ENCODE peak calls at places on chromosome 9, in eight cellular contexts. D is T-helper 2 cell; I is endothelial cell of umbilical vein; G is mesendoderm; N is cardiac fibroblast; Z is naive thymus-derived CD8-positive, alpha-beta T cell; K is KBM-7; C is non-pigmented ciliary epithelial cell. X is an unnamed sample.

GRCh38 chr9:2228132-2228531 is 213.0 kb downstream of the SMARCA2 start:
- DNase-seq in N (peak), D (no peak), C (no peak), I (peak), Z (no peak), G (peak), K (peak), X (no peak)

GRCh38 chr9:21965401-21965951 is 28.7 kb downstream of the CDKN2A start:
- DNase-seq in N (peak), D (peak), I (peak), G (peak), Z (no peak), C (no peak), K (no peak), X (peak)

GRCh38 chr9:82184524-82184923 is 196.0 kb downstream of the SPATA31D1 start:
- DNase-seq in I (no peak), K (no peak), C (no peak), G (no peak), Z (no peak), N (no peak), D (no peak), X (no peak)

GRCh38 chr9:124427281-124427680 is 12.0 kb upstream of the PSMB7 start:
- DNase-seq in K (no peak), D (no peak), C (no peak), G (no peak), I (no peak), N (no peak), Z (no peak), X (no peak)

GRCh38 chr9:78821126-78821822 is 524.3 kb downstream of the PSAT1 start:
- DNase-seq in D (no peak), N (peak), I (peak), G (peak), K (peak), Z (peak), C (no peak), X (peak)

GRCh38 chr9:106758911-106759310 is 104.1 kb upstream of the ZNF462 start:
- DNase-seq in G (no peak), N (peak), D (no peak), K (no peak), I (no peak), Z (no peak), C (no peak), X (no peak)

GRCh38 chr9:134329576-134329855 is 3.3 kb downstream of the RXRA start:
- DNase-seq in D (no peak), G (no peak), K (no peak), N (no peak), C (no peak), Z (no peak), I (no peak), X (no peak)

GRCh38 chr9:33136721-33137120 is 30.4 kb downstream of the B4GALT1 start:
- DNase-seq in G (no peak), C (no peak), D (no peak), N (no peak), I (no peak), K (no peak), Z (no peak), X (no peak)

GRCh38 chr9:89974582-89974981 is 369.8 kb downstream of the GADD45G start:
- DNase-seq in D (no peak), C (no peak), I (no peak), K (no peak), N (no peak), Z (no peak), G (no peak), X (no peak)

GRCh38 chr9:94802795-94803194 is 76.3 kb downstream of the AOPEP start:
- DNase-seq in C (no peak), I (no peak), K (no peak), G (no peak), Z (no peak), N (no peak), D (no peak), X (no peak)

GRCh38 chr9:79193001-79193400 is 378.8 kb upstream of the TLE4 start:
- DNase-seq in G (no peak), I (no peak), C (peak), N (peak), K (no peak), Z (no peak), D (no peak), X (no peak)

GRCh38 chr9:96156578-96156977 is 145.4 kb downstream of the HSD17B3 start:
- DNase-seq in K (no peak), I (no peak), D (no peak), G (no peak), C (no peak), Z (no peak), N (no peak), X (no peak)

GRCh38 chr9:18874069-18874468 is 158.9 kb downstream of the SAXO1 start:
- DNase-seq in G (no peak), C (no peak), Z (no peak), D (no peak), I (no peak), K (no peak), N (no peak), X (no peak)

GRCh38 chr9:106286249-106286648 is 576.7 kb upstream of the ZNF462 start:
- DNase-seq in D (no peak), K (peak), N (no peak), Z (no peak), I (no peak), G (peak), C (no peak), X (no peak)

GRCh38 chr9:112069318-112070169 is 105.6 kb downstream of the SUSD1 start:
- DNase-seq in K (peak), G (peak), Z (no peak), I (no peak), D (no peak), N (no peak), C (no peak), X (no peak)

GRCh38 chr9:91334053-91334452 is 27.7 kb downstream of the AUH start:
- DNase-seq in G (no peak), D (no peak), I (no peak), C (peak), K (no peak), Z (no peak), N (no peak), X (no peak)

GRCh38 chr9:113901196-113901818 is 25.2 kb downstream of the ZNF618 start:
- DNase-seq in C (no peak), D (no peak), Z (no peak), G (no peak), K (no peak), I (no peak), N (no peak), X (no peak)

GRCh38 chr9:33686942-33687341 is 108.4 kb upstream of the PRSS3 start:
- DNase-seq in G (no peak), D (no peak), K (no peak), Z (no peak), N (no peak), I (no peak), C (no peak), X (no peak)

GRCh38 chr9:98775831-98776441 is 20.4 kb downstream of the ANKS6 start:
- DNase-seq in K (peak), I (peak), G (peak), N (peak), C (peak), Z (peak), D (no peak), X (peak)

GRCh38 chr9:105503873-105504272 is 54.1 kb upstream of the FKTN start:
- DNase-seq in G (peak), N (peak), I (no peak), D (no peak), Z (no peak), K (peak), C (no peak), X (no peak)

GRCh38 chr9:107620801-107621200 is 131.2 kb upstream of the KLF4 start:
- DNase-seq in C (no peak), D (no peak), G (no peak), I (peak), K (no peak), Z (no peak), N (no peak), X (no peak)

GRCh38 chr9:130258999-130259398 is 6.6 kb upstream of the HMCN2 start:
- DNase-seq in K (no peak), Z (no peak), N (no peak), G (no peak), C (no peak), I (no peak), D (no peak), X (no peak)

GRCh38 chr9:81685763-81686613 is 3.4 kb downstream of the TLE1 start:
- DNase-seq in G (no peak), Z (no peak), D (no peak), I (peak), K (no peak), N (peak), C (no peak), X (peak)

GRCh38 chr9:20835364-20836286 is 151.6 kb downstream of the FOCAD start:
- DNase-seq in K (no peak), N (peak), D (no peak), Z (no peak), G (peak), C (no peak), I (no peak), X (no peak)

GRCh38 chr9:131585375-131585774 is 40.1 kb downstream of the PRRT1B start:
- DNase-seq in K (peak), C (no peak), I (no peak), D (peak), Z (peak), G (no peak), N (peak), X (no peak)

X was measured in hepatic stellate cell.